ENCODE peak calls at places on chromosomes 1 and 21, in ten cellular contexts. K is left ventricle myocardium inferior, S is mesothelial cell of epicardium, Z is endodermal cell, C is glutamatergic neuron, U is mucosa of descending colon, E is fibroblast of mammary gland, D is fibroblast of the aortic adventitia, L is nephron progenitor cell, A is WTC11. G is an unnamed sample.

GRCh38 chr1:160858127-160858909 is 4.4 kb downstream of the CD244 start:
- DNase-seq in K (peak; percentile 29), A (no peak), Z (no peak), E (no peak), L (no peak), C (no peak), S (no peak), D (no peak), U (peak; percentile 76), G (peak; percentile 45)

GRCh38 chr1:184915463-184916080 is 58.7 kb downstream of the NIBAN1 start:
- DNase-seq in C (no peak), Z (no peak), E (no peak), S (no peak), K (no peak), U (no peak), A (no peak), D (peak; percentile 69), L (no peak), G (no peak)

GRCh38 chr1:209040351-209040750 is 543.2 kb upstream of the CAMK1G start:
- DNase-seq in U (no peak), E (peak; percentile 61), C (no peak), Z (no peak), A (no peak), L (no peak), K (no peak), S (no peak), D (peak; percentile 3), G (no peak)

GRCh38 chr1:93200714-93201113 is 20.2 kb downstream of the CCDC18 start:
- DNase-seq in Z (no peak), D (no peak), A (no peak), S (no peak), L (no peak), E (no peak), K (no peak), C (no peak), U (no peak), G (no peak)

GRCh38 chr21:42039470-42039901 is 29.3 kb upstream of the ZBTB21 start:
- DNase-seq in K (no peak), E (peak; percentile 90), Z (no peak), S (no peak), A (no peak), C (no peak), D (peak; percentile 71), U (no peak), L (no peak), G (peak; percentile 55)

GRCh38 chr1:8465692-8466091 is 147.8 kb downstream of the SLC45A1 start:
- DNase-seq in Z (no peak), K (no peak), S (no peak), C (no peak), A (no peak), E (no peak), U (no peak), L (no peak), D (no peak), G (no peak)

GRCh38 chr21:33262921-33263320 is 3.2 kb upstream of the IL10RB start:
- DNase-seq in Z (peak; percentile 28), A (no peak), S (no peak), D (no peak), E (no peak), U (no peak), C (no peak), L (no peak), K (no peak), G (no peak)

GRCh38 chr1:40384887-40385286 is 11.4 kb downstream of the SMAP2 start:
- DNase-seq in U (no peak), S (no peak), E (no peak), C (no peak), D (no peak), A (no peak), Z (no peak), L (no peak), K (no peak), G (no peak)

GRCh38 chr1:67052741-67053534 is 1.0 kb downstream of the SLC35D1 start:
- DNase-seq in U (peak; percentile 50), C (peak; percentile 35), A (peak; percentile 16), E (peak; percentile 44), L (peak; percentile 45), S (peak; percentile 25), K (peak; percentile 22), Z (peak; percentile 71), D (peak; percentile 49), G (peak; percentile 45)

GRCh38 chr1:10694274-10694632 is 102.2 kb downstream of the CASZ1 start:
- DNase-seq in D (no peak), C (no peak), K (no peak), A (no peak), Z (no peak), E (peak; percentile 5), S (no peak), U (no peak), L (no peak), G (no peak)

GRCh38 chr21:25509862-25510261 is 97.4 kb downstream of the MRPL39 start:
- DNase-seq in E (no peak), D (no peak), Z (no peak), L (no peak), C (no peak), A (no peak), S (no peak), K (no peak), U (no peak), G (no peak)

GRCh38 chr1:108644984-108645383 is 15.9 kb downstream of the HENMT1 start:
- DNase-seq in Z (peak; percentile 50), A (no peak), K (no peak), C (no peak), S (no peak), E (no peak), D (no peak), L (no peak), U (peak; percentile 74), G (no peak)

GRCh38 chr1:30916296-30916695 is 7.7 kb upstream of the SDC3 start:
- DNase-seq in D (no peak), K (no peak), A (peak; percentile 1), S (no peak), E (no peak), U (no peak), Z (no peak), L (no peak), C (no peak), G (no peak)

GRCh38 chr1:230909974-230910754 is 41.8 kb upstream of the C1orf198 start:
- DNase-seq in K (peak; percentile 38), A (no peak), Z (no peak), E (no peak), U (no peak), D (no peak), C (no peak), L (no peak), S (no peak), G (no peak)

GRCh38 chr1:95951291-95951690 is 717.3 kb downstream of the RWDD3 start:
- DNase-seq in C (no peak), Z (no peak), A (no peak), K (no peak), S (no peak), E (no peak), L (no peak), D (no peak), U (no peak), G (no peak)

DNA sequence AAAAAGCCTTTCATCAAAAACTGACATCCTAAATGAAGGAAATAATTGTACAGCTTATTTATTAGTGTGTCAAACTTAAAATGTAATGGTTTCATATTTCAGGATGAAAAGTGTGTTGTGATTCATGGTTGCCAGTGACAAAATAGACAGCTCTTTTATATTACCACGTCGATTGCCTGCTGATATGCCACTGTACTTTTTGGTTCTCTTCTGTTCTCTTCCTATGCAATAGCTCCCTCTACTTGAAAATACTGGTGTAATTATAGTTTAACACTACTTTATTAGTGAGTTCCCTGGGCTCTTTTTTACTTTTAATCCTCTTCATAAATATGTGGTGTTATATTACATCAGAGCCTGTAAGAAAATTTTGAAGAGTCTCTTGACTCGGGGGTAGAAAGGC is 111.3 kb downstream of the PATJ start:
- DNase-seq in U (no peak), D (peak; percentile 66), A (no peak), C (no peak), E (peak; percentile 50), S (no peak), Z (no peak), K (no peak), L (no peak), G (no peak)
- TF ChIP-seq CTCF in U (no peak), D (peak; percentile 51), A (no peak), C (no peak), E (peak; percentile 31), S (peak; percentile 36), Z (peak; percentile 20), K (peak; percentile 41), L (no peak), G (no peak)

GRCh38 chr1:222023025-222023424 is 281.1 kb upstream of the DUSP10 start:
- DNase-seq in S (no peak), A (no peak), C (no peak), D (no peak), U (no peak), Z (no peak), L (no peak), E (no peak), K (no peak), G (no peak)

GRCh38 chr1:222028151-222028550 is 286.3 kb upstream of the DUSP10 start:
- DNase-seq in C (no peak), U (no peak), E (no peak), A (no peak), L (no peak), S (no peak), Z (peak; percentile 60), D (no peak), K (no peak), G (no peak)

GRCh38 chr1:222026280-222026679 is 284.4 kb upstream of the DUSP10 start:
- DNase-seq in K (no peak), A (no peak), S (no peak), C (no peak), U (no peak), D (no peak), Z (no peak), L (no peak), E (no peak), G (no peak)

GRCh38 chr1:222031286-222031685 is 289.4 kb upstream of the DUSP10 start:
- DNase-seq in Z (no peak), D (no peak), A (no peak), U (no peak), K (no peak), L (no peak), S (no peak), E (no peak), C (no peak), G (no peak)

GRCh38 chr1:222028694-222029093 is 286.8 kb upstream of the DUSP10 start:
- DNase-seq in D (no peak), U (no peak), L (no peak), S (no peak), E (no peak), Z (no peak), K (no peak), A (no peak), C (no peak), G (no peak)
- TF ChIP-seq CTCF in D (no peak), U (no peak), L (no peak), S (no peak), E (no peak), Z (no peak), K (no peak), A (no peak), C (no peak), G (no peak)

GRCh38 chr1:36386262-36387140 is 777 bp upstream of the STK40 start:
- DNase-seq in L (peak; percentile 35), K (peak; percentile 89), E (peak; percentile 100), D (peak; percentile 100), C (peak; percentile 77), U (peak; percentile 85), A (peak; percentile 83), S (no peak), Z (peak; percentile 95), G (peak; percentile 98)
- TF ChIP-seq CTCF in L (no peak), K (no peak), E (no peak), D (no peak), C (no peak), U (no peak), A (no peak), S (no peak), Z (no peak), G (no peak)

GRCh38 chr21:39137248-39138186 is 45.7 kb downstream of the PSMG1 start:
- DNase-seq in S (no peak), D (peak; percentile 63), E (peak; percentile 25), L (peak; percentile 45), U (no peak), Z (peak; percentile 82), K (no peak), C (no peak), A (peak; percentile 54), G (no peak)
- TF ChIP-seq CTCF in S (no peak), D (no peak), E (no peak), L (no peak), U (no peak), Z (peak; percentile 50), K (no peak), C (no peak), A (no peak), G (no peak)

G was measured in lower leg skin.